ENCODE peak calls at places on chromosome 12, in eight cellular contexts. One of them, this sample, is unnamed.

GRCh38 chr12:26032290-26032689 is 73.8 kb downstream of the RASSF8 start:
- DNase-seq in T-cell: no peak
- DNase-seq in HTR-8/SVneo: no peak
- DNase-seq in progenitor cell of endocrine pancreas: no peak
- DNase-seq in uterus: no peak
- DNase-seq in astrocyte of the spinal cord: no peak
- DNase-seq in epithelial cell of esophagus: no peak
- DNase-seq in GM12891: no peak
- DNase-seq in this sample: no peak

GRCh38 chr12:45260481-45260824 is 44.6 kb downstream of the ANO6 start:
- DNase-seq in T-cell: no peak
- DNase-seq in uterus: no peak
- DNase-seq in HTR-8/SVneo: no peak
- DNase-seq in GM12891: no peak
- DNase-seq in epithelial cell of esophagus: no peak
- DNase-seq in progenitor cell of endocrine pancreas: no peak
- DNase-seq in astrocyte of the spinal cord: no peak
- DNase-seq in this sample: no peak

GRCh38 chr12:64390275-64390851 is at the start of gene C12orf56:
- DNase-seq in uterus: no peak
- DNase-seq in T-cell: no peak
- DNase-seq in astrocyte of the spinal cord: no peak
- DNase-seq in epithelial cell of esophagus: peak; percentile 27
- DNase-seq in GM12891: no peak
- DNase-seq in HTR-8/SVneo: no peak
- DNase-seq in progenitor cell of endocrine pancreas: no peak
- DNase-seq in this sample: no peak

GRCh38 chr12:1826867-1827705 is 6.7 kb downstream of the LRTM2 start:
- DNase-seq in progenitor cell of endocrine pancreas: no peak
- DNase-seq in T-cell: no peak
- DNase-seq in epithelial cell of esophagus: no peak
- DNase-seq in astrocyte of the spinal cord: no peak
- DNase-seq in GM12891: no peak
- DNase-seq in HTR-8/SVneo: no peak
- DNase-seq in uterus: no peak
- DNase-seq in this sample: no peak

GRCh38 chr12:104420868-104421267 is 35.9 kb upstream of the CHST11 start:
- DNase-seq in epithelial cell of esophagus: peak; percentile 68
- DNase-seq in HTR-8/SVneo: no peak
- DNase-seq in T-cell: no peak
- DNase-seq in astrocyte of the spinal cord: no peak
- DNase-seq in uterus: no peak
- DNase-seq in GM12891: no peak
- DNase-seq in progenitor cell of endocrine pancreas: no peak
- DNase-seq in this sample: no peak

GRCh38 chr12:87332987-87333761 is 696.0 kb downstream of the C12orf50 start:
- DNase-seq in GM12891: no peak
- DNase-seq in epithelial cell of esophagus: no peak
- DNase-seq in T-cell: no peak
- DNase-seq in astrocyte of the spinal cord: peak; percentile 9
- DNase-seq in uterus: no peak
- DNase-seq in progenitor cell of endocrine pancreas: no peak
- DNase-seq in HTR-8/SVneo: no peak
- DNase-seq in this sample: no peak

GRCh38 chr12:28777603-28778365 is 371.3 kb upstream of the FAR2 start:
- DNase-seq in progenitor cell of endocrine pancreas: no peak
- DNase-seq in T-cell: no peak
- DNase-seq in astrocyte of the spinal cord: no peak
- DNase-seq in HTR-8/SVneo: no peak
- DNase-seq in GM12891: no peak
- DNase-seq in epithelial cell of esophagus: no peak
- DNase-seq in uterus: no peak
- DNase-seq in this sample: no peak

GRCh38 chr12:102740157-102741032 is 176.6 kb downstream of the PAH start:
- DNase-seq in progenitor cell of endocrine pancreas: no peak
- DNase-seq in GM12891: no peak
- DNase-seq in HTR-8/SVneo: peak; percentile 30
- DNase-seq in epithelial cell of esophagus: peak; percentile 32
- DNase-seq in T-cell: no peak
- DNase-seq in uterus: no peak
- DNase-seq in astrocyte of the spinal cord: peak; percentile 35
- DNase-seq in this sample: no peak

GRCh38 chr12:80602455-80602854 is 105.0 kb upstream of the MYF6 start:
- DNase-seq in GM12891: no peak
- DNase-seq in T-cell: no peak
- DNase-seq in HTR-8/SVneo: no peak
- DNase-seq in astrocyte of the spinal cord: no peak
- DNase-seq in progenitor cell of endocrine pancreas: no peak
- DNase-seq in uterus: no peak
- DNase-seq in epithelial cell of esophagus: no peak
- DNase-seq in this sample: no peak

GRCh38 chr12:11106288-11106687 is 14.2 kb upstream of the TAS2R43 start:
- DNase-seq in uterus: no peak
- DNase-seq in HTR-8/SVneo: no peak
- DNase-seq in astrocyte of the spinal cord: no peak
- DNase-seq in epithelial cell of esophagus: no peak
- DNase-seq in T-cell: no peak
- DNase-seq in progenitor cell of endocrine pancreas: no peak
- DNase-seq in GM12891: no peak
- DNase-seq in this sample: no peak

GRCh38 chr12:113333877-113334785 is 778 bp downstream of the SLC8B1 start:
- DNase-seq in uterus: no peak
- DNase-seq in epithelial cell of esophagus: peak; percentile 30
- DNase-seq in T-cell: no peak
- DNase-seq in progenitor cell of endocrine pancreas: no peak
- DNase-seq in astrocyte of the spinal cord: no peak
- DNase-seq in HTR-8/SVneo: no peak
- DNase-seq in GM12891: no peak
- DNase-seq in this sample: peak; percentile 80

GRCh38 chr12:53676715-53677611 is 1.1 kb upstream of the ATP5MC2 start:
- DNase-seq in uterus: peak; percentile 66
- DNase-seq in epithelial cell of esophagus: no peak
- DNase-seq in astrocyte of the spinal cord: peak; percentile 55
- DNase-seq in GM12891: peak; percentile 25
- DNase-seq in HTR-8/SVneo: no peak
- DNase-seq in T-cell: no peak
- DNase-seq in progenitor cell of endocrine pancreas: peak; percentile 18
- DNase-seq in this sample: no peak

GRCh38 chr12:50537538-50537919 is 32.7 kb downstream of the DIP2B start:
- DNase-seq in astrocyte of the spinal cord: peak; percentile 29
- DNase-seq in T-cell: no peak
- DNase-seq in epithelial cell of esophagus: peak; percentile 92
- DNase-seq in HTR-8/SVneo: peak; percentile 66
- DNase-seq in uterus: no peak
- DNase-seq in progenitor cell of endocrine pancreas: no peak
- DNase-seq in GM12891: no peak
- DNase-seq in this sample: no peak

GRCh38 chr12:53618340-53618739 is 7.8 kb downstream of the ATF7 start:
- DNase-seq in uterus: no peak
- DNase-seq in progenitor cell of endocrine pancreas: no peak
- DNase-seq in astrocyte of the spinal cord: no peak
- DNase-seq in T-cell: no peak
- DNase-seq in HTR-8/SVneo: no peak
- DNase-seq in GM12891: no peak
- DNase-seq in epithelial cell of esophagus: no peak
- DNase-seq in this sample: no peak

GRCh38 chr12:131142891-131143637 is 189.4 kb downstream of the ADGRD1 start:
- DNase-seq in epithelial cell of esophagus: no peak
- DNase-seq in astrocyte of the spinal cord: no peak
- DNase-seq in HTR-8/SVneo: no peak
- DNase-seq in progenitor cell of endocrine pancreas: no peak
- DNase-seq in uterus: no peak
- DNase-seq in T-cell: no peak
- DNase-seq in GM12891: no peak
- DNase-seq in this sample: no peak

GRCh38 chr12:52391618-52392002 is 6.2 kb upstream of the KRT84 start:
- DNase-seq in HTR-8/SVneo: no peak
- DNase-seq in astrocyte of the spinal cord: no peak
- DNase-seq in T-cell: no peak
- DNase-seq in epithelial cell of esophagus: peak; percentile 53
- DNase-seq in progenitor cell of endocrine pancreas: no peak
- DNase-seq in GM12891: no peak
- DNase-seq in uterus: peak; percentile 35
- DNase-seq in this sample: peak; percentile 89

GRCh38 chr12:95808146-95808545 is 17.6 kb upstream of the NTN4 start:
- DNase-seq in astrocyte of the spinal cord: no peak
- DNase-seq in T-cell: no peak
- DNase-seq in HTR-8/SVneo: no peak
- DNase-seq in epithelial cell of esophagus: no peak
- DNase-seq in uterus: no peak
- DNase-seq in GM12891: no peak
- DNase-seq in progenitor cell of endocrine pancreas: no peak
- DNase-seq in this sample: no peak

GRCh38 chr12:6960291-6961277 is 9.4 kb downstream of the PTPN6 start:
- DNase-seq in astrocyte of the spinal cord: peak; percentile 28
- DNase-seq in HTR-8/SVneo: peak; percentile 54
- DNase-seq in T-cell: no peak
- DNase-seq in uterus: no peak
- DNase-seq in epithelial cell of esophagus: no peak
- DNase-seq in GM12891: no peak
- DNase-seq in progenitor cell of endocrine pancreas: no peak
- DNase-seq in this sample: peak; percentile 52

GRCh38 chr12:49358548-49359141 is 8.6 kb upstream of the SPATS2 start:
- DNase-seq in epithelial cell of esophagus: peak; percentile 67
- DNase-seq in T-cell: no peak
- DNase-seq in GM12891: peak; percentile 43
- DNase-seq in progenitor cell of endocrine pancreas: no peak
- DNase-seq in astrocyte of the spinal cord: peak; percentile 73
- DNase-seq in uterus: no peak
- DNase-seq in HTR-8/SVneo: peak; percentile 65
- DNase-seq in this sample: no peak

GRCh38 chr12:47766496-47767196 is 6.4 kb upstream of the SLC48A1 start:
- DNase-seq in T-cell: no peak
- DNase-seq in epithelial cell of esophagus: no peak
- DNase-seq in progenitor cell of endocrine pancreas: no peak
- DNase-seq in uterus: no peak
- DNase-seq in astrocyte of the spinal cord: no peak
- DNase-seq in HTR-8/SVneo: no peak
- DNase-seq in GM12891: no peak
- DNase-seq in this sample: no peak

GRCh38 chr12:84038241-84038640 is 874.4 kb downstream of the SLC6A15 start:
- DNase-seq in epithelial cell of esophagus: peak; percentile 42
- DNase-seq in T-cell: no peak
- DNase-seq in astrocyte of the spinal cord: no peak
- DNase-seq in progenitor cell of endocrine pancreas: peak; percentile 22
- DNase-seq in uterus: no peak
- DNase-seq in HTR-8/SVneo: no peak
- DNase-seq in GM12891: no peak
- DNase-seq in this sample: no peak

GRCh38 chr12:65720136-65720535 is 104.1 kb upstream of the HMGA2 start:
- DNase-seq in astrocyte of the spinal cord: peak; percentile 40
- DNase-seq in epithelial cell of esophagus: peak; percentile 88
- DNase-seq in progenitor cell of endocrine pancreas: no peak
- DNase-seq in T-cell: no peak
- DNase-seq in HTR-8/SVneo: no peak
- DNase-seq in uterus: no peak
- DNase-seq in GM12891: no peak
- DNase-seq in this sample: no peak

GRCh38 chr12:64039285-64039871 is 182.7 kb downstream of the KICS2 start:
- DNase-seq in uterus: no peak
- DNase-seq in epithelial cell of esophagus: peak; percentile 47
- DNase-seq in astrocyte of the spinal cord: peak; percentile 76
- DNase-seq in GM12891: no peak
- DNase-seq in T-cell: no peak
- DNase-seq in HTR-8/SVneo: no peak
- DNase-seq in progenitor cell of endocrine pancreas: no peak
- DNase-seq in this sample: no peak

GRCh38 chr12:132063491-132063890 is 80.6 kb downstream of the DDX51 start:
- DNase-seq in uterus: no peak
- DNase-seq in astrocyte of the spinal cord: no peak
- DNase-seq in T-cell: no peak
- DNase-seq in progenitor cell of endocrine pancreas: no peak
- DNase-seq in GM12891: no peak
- DNase-seq in HTR-8/SVneo: no peak
- DNase-seq in epithelial cell of esophagus: no peak
- DNase-seq in this sample: no peak

GRCh38 chr12:81998761-81999378 is 239.7 kb upstream of the PPFIA2 start:
- DNase-seq in T-cell: no peak
- DNase-seq in epithelial cell of esophagus: peak; percentile 89
- DNase-seq in HTR-8/SVneo: no peak
- DNase-seq in astrocyte of the spinal cord: peak; percentile 73
- DNase-seq in uterus: no peak
- DNase-seq in progenitor cell of endocrine pancreas: no peak
- DNase-seq in GM12891: no peak
- DNase-seq in this sample: no peak

GRCh38 chr12:28795306-28795705 is 353.8 kb upstream of the FAR2 start:
- DNase-seq in epithelial cell of esophagus: peak; percentile 40
- DNase-seq in uterus: no peak
- DNase-seq in astrocyte of the spinal cord: peak; percentile 15
- DNase-seq in T-cell: no peak
- DNase-seq in GM12891: no peak
- DNase-seq in progenitor cell of endocrine pancreas: no peak
- DNase-seq in HTR-8/SVneo: no peak
- DNase-seq in this sample: no peak

GRCh38 chr12:74537126-74537706 is 419 bp upstream of the ATXN7L3B start:
- DNase-seq in astrocyte of the spinal cord: no peak
- DNase-seq in HTR-8/SVneo: peak; percentile 47
- DNase-seq in uterus: no peak
- DNase-seq in progenitor cell of endocrine pancreas: no peak
- DNase-seq in GM12891: peak; percentile 15
- DNase-seq in epithelial cell of esophagus: peak; percentile 59
- DNase-seq in T-cell: no peak
- DNase-seq in this sample: no peak

GRCh38 chr12:78229491-78230209 is 399.0 kb downstream of the NAV3 start:
- DNase-seq in HTR-8/SVneo: peak; percentile 10
- DNase-seq in T-cell: no peak
- DNase-seq in progenitor cell of endocrine pancreas: no peak
- DNase-seq in astrocyte of the spinal cord: peak; percentile 45
- DNase-seq in epithelial cell of esophagus: peak; percentile 79
- DNase-seq in GM12891: peak; percentile 2
- DNase-seq in uterus: no peak
- DNase-seq in this sample: no peak

GRCh38 chr12:41923351-41923750 is 221.3 kb downstream of the GXYLT1 start:
- DNase-seq in T-cell: no peak
- DNase-seq in astrocyte of the spinal cord: no peak
- DNase-seq in uterus: no peak
- DNase-seq in epithelial cell of esophagus: no peak
- DNase-seq in GM12891: no peak
- DNase-seq in HTR-8/SVneo: no peak
- DNase-seq in progenitor cell of endocrine pancreas: no peak
- DNase-seq in this sample: no peak

GRCh38 chr12:66851134-66851533 is 172.3 kb upstream of the GRIP1 start:
- DNase-seq in progenitor cell of endocrine pancreas: no peak
- DNase-seq in epithelial cell of esophagus: no peak
- DNase-seq in GM12891: no peak
- DNase-seq in T-cell: no peak
- DNase-seq in astrocyte of the spinal cord: no peak
- DNase-seq in uterus: no peak
- DNase-seq in HTR-8/SVneo: no peak
- DNase-seq in this sample: no peak

GRCh38 chr12:100375023-100375737 is 18.3 kb downstream of the SLC17A8 start:
- DNase-seq in GM12891: no peak
- DNase-seq in HTR-8/SVneo: no peak
- DNase-seq in epithelial cell of esophagus: no peak
- DNase-seq in astrocyte of the spinal cord: peak; percentile 72
- DNase-seq in progenitor cell of endocrine pancreas: no peak
- DNase-seq in T-cell: no peak
- DNase-seq in uterus: peak; percentile 64
- DNase-seq in this sample: peak; percentile 82

GRCh38 chr12:69254046-69254445 is 14.7 kb downstream of the CPSF6 start:
- DNase-seq in progenitor cell of endocrine pancreas: no peak
- DNase-seq in uterus: no peak
- DNase-seq in T-cell: no peak
- DNase-seq in astrocyte of the spinal cord: peak; percentile 58
- DNase-seq in HTR-8/SVneo: peak; percentile 10
- DNase-seq in GM12891: no peak
- DNase-seq in epithelial cell of esophagus: peak; percentile 60
- DNase-seq in this sample: no peak

GRCh38 chr12:107311682-107312081 is 218.3 kb upstream of the CRY1 start:
- DNase-seq in epithelial cell of esophagus: no peak
- DNase-seq in GM12891: no peak
- DNase-seq in progenitor cell of endocrine pancreas: no peak
- DNase-seq in HTR-8/SVneo: no peak
- DNase-seq in astrocyte of the spinal cord: no peak
- DNase-seq in T-cell: no peak
- DNase-seq in uterus: no peak
- DNase-seq in this sample: no peak

GRCh38 chr12:100427078-100427477 is 46.6 kb upstream of the NR1H4 start:
- DNase-seq in epithelial cell of esophagus: peak; percentile 88
- DNase-seq in GM12891: no peak
- DNase-seq in HTR-8/SVneo: peak; percentile 48
- DNase-seq in progenitor cell of endocrine pancreas: no peak
- DNase-seq in uterus: no peak
- DNase-seq in T-cell: no peak
- DNase-seq in astrocyte of the spinal cord: peak; percentile 71
- DNase-seq in this sample: no peak

This sample was measured in Right ventricle myocardium inferior.